ENCODE peak calls at places on chromosome 10, in four cellular contexts. L is progenitor cell of endocrine pancreas; E is fibroblast of lung; M is activated CD8-positive, alpha-beta T cell treated with anti-CD3 and anti-CD28 coated beads for 36 hours. Z is an unnamed sample.

GRCh38 chr10:52387744-52388143 is 73.7 kb downstream of the DKK1 start:
- DNase-seq in L (no peak), E (peak; percentile 16), M (no peak), Z (no peak)

GRCh38 chr10:35855155-35855947 is 213.3 kb upstream of the FZD8 start:
- DNase-seq in E (no peak), L (no peak), M (no peak), Z (no peak)

GRCh38 chr10:89414879-89415821 is 782 bp downstream of the IFIT5 start:
- DNase-seq in M (peak; percentile 40), E (peak; percentile 49), L (peak; percentile 24), Z (no peak)

GRCh38 chr10:128511284-128511683 is 385.1 kb upstream of the MKI67 start:
- DNase-seq in M (no peak), L (no peak), E (no peak), Z (no peak)

GRCh38 chr10:114684822-114685209 is 26.7 kb upstream of the ABLIM1 start:
- DNase-seq in E (peak; percentile 88), M (no peak), L (no peak), Z (no peak)

GRCh38 chr10:122323941-122324675 is 50.4 kb upstream of the PLEKHA1 start:
- DNase-seq in L (no peak), E (no peak), M (no peak), Z (no peak)

GRCh38 chr10:71795248-71795647 is 21.9 kb upstream of the VSIR start:
- DNase-seq in E (peak; percentile 18), L (peak; percentile 44), M (peak; percentile 48), Z (no peak)

GRCh38 chr10:47044741-47045140 is 133.5 kb downstream of the PTPN20 start:
- DNase-seq in L (no peak), M (no peak), E (no peak), Z (no peak)

GRCh38 chr10:44978570-44979280 is at the start of gene DEPP1:
- DNase-seq in E (peak; percentile 91), M (peak; percentile 30), L (peak; percentile 82), Z (no peak)
- TF ChIP-seq CTCF in E (peak; percentile 13), M (no peak), L (peak; percentile 35), Z (no peak)

GRCh38 chr10:79168231-79168630 is 99.5 kb downstream of the ZMIZ1 start:
- DNase-seq in L (no peak), E (no peak), M (no peak), Z (no peak)

GRCh38 chr10:79166312-79166721 is 97.6 kb downstream of the ZMIZ1 start:
- DNase-seq in M (no peak), L (no peak), E (no peak), Z (no peak)

GRCh38 chr10:79166741-79167140 is 98.0 kb downstream of the ZMIZ1 start:
- DNase-seq in M (no peak), L (no peak), E (no peak), Z (no peak)

GRCh38 chr10:79165068-79165467 is 96.3 kb downstream of the ZMIZ1 start:
- DNase-seq in M (no peak), L (no peak), E (no peak), Z (no peak)

DNA sequence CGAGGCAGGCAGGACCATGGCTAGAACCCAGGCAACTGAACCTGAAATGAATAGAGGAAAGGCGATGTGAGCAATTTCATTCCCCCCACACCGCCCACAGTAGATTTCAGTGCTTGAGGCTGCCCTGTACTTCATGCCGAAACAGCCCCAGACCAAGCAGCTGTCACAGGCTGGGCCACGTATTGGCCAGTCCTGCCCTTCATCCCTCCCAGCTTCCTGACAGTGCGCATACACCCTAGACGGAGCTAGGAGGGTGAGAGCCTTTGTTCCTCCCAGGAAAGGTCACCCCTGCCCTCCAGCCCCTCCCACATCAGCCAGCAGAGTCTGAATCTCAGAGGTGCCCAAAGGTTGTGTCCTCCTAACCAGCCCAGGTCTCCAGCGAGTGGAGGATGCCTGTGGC is 98.8 kb downstream of the ZMIZ1 start:
- DNase-seq in E (no peak), M (no peak), L (no peak), Z (no peak)
- TF ChIP-seq CTCF in E (no peak), M (no peak), L (no peak), Z (no peak)

GRCh38 chr10:25024528-25024927 is 8.1 kb downstream of the THNSL1 start:
- DNase-seq in M (no peak), E (no peak), L (no peak), Z (no peak)

GRCh38 chr10:25023278-25023677 is 6.9 kb downstream of the THNSL1 start:
- DNase-seq in L (no peak), M (no peak), E (no peak), Z (no peak)

GRCh38 chr10:25029519-25029918 is 13.1 kb downstream of the THNSL1 start:
- DNase-seq in E (no peak), M (no peak), L (no peak), Z (no peak)

GRCh38 chr10:25028711-25029110 is 12.3 kb downstream of the THNSL1 start:
- DNase-seq in M (no peak), L (no peak), E (peak; percentile 32), Z (no peak)

DNA sequence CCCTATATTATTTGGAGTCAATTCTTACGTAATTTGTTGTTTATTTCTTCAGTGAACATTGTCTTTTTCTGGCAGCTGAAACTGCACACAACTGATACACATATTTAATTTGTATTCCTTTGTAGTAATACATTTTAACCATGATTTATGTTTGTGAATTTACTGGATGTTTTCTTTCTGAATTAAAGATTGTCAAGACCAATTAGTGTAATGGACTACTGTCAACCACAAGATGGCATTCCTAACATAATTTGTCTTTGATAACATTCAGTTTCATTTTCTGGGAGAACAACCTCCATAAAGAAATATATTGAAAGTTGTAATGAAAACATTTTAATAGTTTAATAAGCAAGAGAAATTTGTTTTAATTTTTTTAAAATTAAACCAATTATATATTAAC is 10.1 kb downstream of the THNSL1 start:
- DNase-seq in E (peak; percentile 31), M (no peak), L (no peak), Z (no peak)
- TF ChIP-seq CTCF in E (no peak), M (no peak), L (no peak), Z (no peak)

GRCh38 chr10:59904431-59905065 is 1.8 kb downstream of the CCDC6 start:
- DNase-seq in L (no peak), M (no peak), E (no peak), Z (no peak)

GRCh38 chr10:59906417-59907202 is at the start of gene CCDC6:
- DNase-seq in E (peak; percentile 92), L (peak; percentile 90), M (peak; percentile 96), Z (peak; percentile 80)

GRCh38 chr10:59903871-59904270 is 2.5 kb downstream of the CCDC6 start:
- DNase-seq in L (no peak), M (no peak), E (peak; percentile 56), Z (no peak)

GRCh38 chr10:59905735-59906416 is 480 bp downstream of the CCDC6 start:
- DNase-seq in E (no peak), L (peak; percentile 12), M (peak; percentile 35), Z (no peak)

DNA sequence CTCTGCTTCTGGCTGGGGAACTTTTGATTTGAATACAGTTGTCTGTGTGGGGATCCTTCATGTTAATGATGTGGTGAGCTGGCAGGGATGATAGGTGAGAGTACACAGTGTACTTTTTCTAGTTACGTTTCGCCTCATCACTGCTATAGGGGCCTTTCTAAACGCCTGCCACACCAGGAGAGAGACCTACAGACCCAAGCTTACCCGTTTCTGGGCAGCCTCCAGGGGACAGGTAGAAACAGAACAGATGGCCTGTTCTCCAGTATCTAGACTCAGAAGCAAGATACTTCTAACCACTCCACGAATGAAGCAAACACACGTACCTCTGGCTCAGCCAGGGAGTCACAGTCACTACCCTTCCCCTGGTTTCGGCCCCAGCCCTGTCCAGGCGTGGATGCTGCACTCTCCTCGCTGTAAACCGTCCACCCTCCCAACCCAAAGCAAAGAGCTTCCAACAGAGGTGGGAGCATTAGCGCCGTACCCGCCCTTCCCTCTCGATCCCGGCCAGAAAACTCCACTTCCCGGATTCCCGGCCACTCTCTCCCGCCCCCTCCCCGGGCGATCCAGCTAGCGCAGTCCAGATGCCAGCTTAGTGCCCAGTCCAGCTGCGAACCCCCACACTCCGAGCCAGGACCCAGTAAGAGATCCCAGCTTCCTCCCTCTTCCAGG is 1.2 kb downstream of the CCDC6 start:
- DNase-seq in M (peak; percentile 81), L (peak; percentile 26), E (peak; percentile 32), Z (no peak)
- TF ChIP-seq CTCF in M (no peak), L (no peak), E (no peak), Z (no peak)

GRCh38 chr10:25557136-25557535 is 376.9 kb upstream of the MYO3A start:
- DNase-seq in L (no peak), E (peak; percentile 57), M (no peak), Z (no peak)

GRCh38 chr10:25561761-25562160 is 372.3 kb upstream of the MYO3A start:
- DNase-seq in L (no peak), E (no peak), M (no peak), Z (no peak)

GRCh38 chr10:25556457-25556856 is 377.6 kb upstream of the MYO3A start:
- DNase-seq in E (peak; percentile 99), L (no peak), M (no peak), Z (no peak)

GRCh38 chr10:25552283-25552919 is 377.6 kb downstream of the GPR158 start:
- DNase-seq in E (peak; percentile 81), M (no peak), L (no peak), Z (no peak)

DNA sequence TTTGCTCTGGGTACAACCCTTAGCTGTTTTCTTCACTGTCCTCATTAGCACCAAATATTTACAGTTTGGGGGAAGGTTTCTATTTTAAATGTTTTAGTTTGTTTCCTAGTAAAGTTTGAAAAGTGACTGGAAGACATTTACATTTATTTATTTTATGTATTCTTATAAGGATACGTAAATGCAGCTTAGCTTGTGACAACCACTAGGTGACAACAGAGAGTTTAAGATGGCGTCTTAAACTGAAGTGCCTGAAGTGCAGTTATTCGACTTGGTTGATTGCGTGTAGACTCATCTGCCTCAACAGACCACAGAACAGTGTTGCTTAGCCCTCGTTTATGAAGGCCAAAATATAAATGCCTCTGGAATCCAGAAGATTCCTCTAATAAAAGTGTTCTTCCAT is 378.2 kb upstream of the MYO3A start:
- DNase-seq in M (no peak), E (peak; percentile 14), L (no peak), Z (no peak)
- TF ChIP-seq CTCF in M (no peak), E (no peak), L (peak; percentile 18), Z (no peak)

DNA sequence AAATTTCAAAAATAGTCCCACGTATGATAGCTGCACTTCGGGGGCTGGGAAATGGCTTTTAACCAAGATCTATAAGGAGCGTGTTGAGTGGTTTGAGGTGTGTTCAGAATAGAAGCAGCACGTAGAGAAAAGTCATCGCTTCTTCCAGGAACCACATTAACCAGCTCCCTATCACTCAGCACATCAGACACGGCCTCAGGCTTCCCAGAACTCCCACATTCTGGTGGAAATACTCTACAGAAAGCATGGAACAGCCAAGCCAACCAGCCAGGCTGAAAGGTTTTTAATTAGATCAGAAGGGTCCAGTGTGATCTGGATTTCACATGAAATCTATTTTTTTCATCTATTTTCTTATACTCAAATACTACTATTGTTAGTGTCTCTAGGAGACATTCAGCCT is 231.5 kb upstream of the NRP1 start:
- DNase-seq in M (no peak), E (peak; percentile 51), L (no peak), Z (no peak)
- TF ChIP-seq CTCF in M (no peak), E (no peak), L (no peak), Z (no peak)